ENCODE peak calls at places on chromosome 15, in eight cellular contexts. One of them, this sample, is unnamed.
A peak's percentile ranks its signal among the peaks of the same experiment; 100 is the strongest.

GRCh38 chr15:55606214-55606613 is 18.1 kb upstream of the PYGO1 start:
- DNase-seq in activated CD4-positive, alpha-beta T cell treated with anti-CD3 and anti-CD28 coated beads, Interleukin-2, amount 50 U/mL, for 4 hours: no peak
- DNase-seq in Right ventricle myocardium superior: no peak
- DNase-seq in activated T-helper 9 cell treated with anti-CD3 and anti-CD28 coated beads, Interleukin-2, amount 50 U/mL, for 16 hours: no peak
- DNase-seq in ELF-1: no peak
- DNase-seq in Kasumi-1: no peak
- DNase-seq in fibroblast of the aortic adventitia: no peak
- DNase-seq in hypothalamus: no peak
- DNase-seq in this sample: no peak

GRCh38 chr15:59594493-59594942 is 17.1 kb upstream of the GCNT3 start:
- DNase-seq in Kasumi-1: no peak
- DNase-seq in activated CD4-positive, alpha-beta T cell treated with anti-CD3 and anti-CD28 coated beads, Interleukin-2, amount 50 U/mL, for 4 hours: no peak
- DNase-seq in fibroblast of the aortic adventitia: peak; percentile 74
- DNase-seq in activated T-helper 9 cell treated with anti-CD3 and anti-CD28 coated beads, Interleukin-2, amount 50 U/mL, for 16 hours: no peak
- DNase-seq in hypothalamus: no peak
- DNase-seq in Right ventricle myocardium superior: no peak
- DNase-seq in ELF-1: peak; percentile 10
- DNase-seq in this sample: no peak

GRCh38 chr15:37847776-37848175 is 86.7 kb upstream of the TMCO5A start:
- DNase-seq in activated CD4-positive, alpha-beta T cell treated with anti-CD3 and anti-CD28 coated beads, Interleukin-2, amount 50 U/mL, for 4 hours: no peak
- DNase-seq in activated T-helper 9 cell treated with anti-CD3 and anti-CD28 coated beads, Interleukin-2, amount 50 U/mL, for 16 hours: no peak
- DNase-seq in fibroblast of the aortic adventitia: no peak
- DNase-seq in Kasumi-1: no peak
- DNase-seq in Right ventricle myocardium superior: no peak
- DNase-seq in ELF-1: no peak
- DNase-seq in hypothalamus: no peak
- DNase-seq in this sample: no peak

GRCh38 chr15:48584090-48584831 is 61.2 kb downstream of the FBN1 start:
- DNase-seq in hypothalamus: no peak
- DNase-seq in Kasumi-1: no peak
- DNase-seq in ELF-1: no peak
- DNase-seq in activated CD4-positive, alpha-beta T cell treated with anti-CD3 and anti-CD28 coated beads, Interleukin-2, amount 50 U/mL, for 4 hours: no peak
- DNase-seq in Right ventricle myocardium superior: no peak
- DNase-seq in activated T-helper 9 cell treated with anti-CD3 and anti-CD28 coated beads, Interleukin-2, amount 50 U/mL, for 16 hours: no peak
- DNase-seq in fibroblast of the aortic adventitia: no peak
- DNase-seq in this sample: no peak

GRCh38 chr15:31433101-31433500 is 106.5 kb downstream of the KLF13 start:
- DNase-seq in fibroblast of the aortic adventitia: no peak
- DNase-seq in activated CD4-positive, alpha-beta T cell treated with anti-CD3 and anti-CD28 coated beads, Interleukin-2, amount 50 U/mL, for 4 hours: no peak
- DNase-seq in Right ventricle myocardium superior: no peak
- DNase-seq in Kasumi-1: no peak
- DNase-seq in hypothalamus: no peak
- DNase-seq in ELF-1: no peak
- DNase-seq in activated T-helper 9 cell treated with anti-CD3 and anti-CD28 coated beads, Interleukin-2, amount 50 U/mL, for 16 hours: no peak
- DNase-seq in this sample: no peak

GRCh38 chr15:75739791-75740190 is 27.1 kb upstream of the CSPG4 start:
- DNase-seq in activated T-helper 9 cell treated with anti-CD3 and anti-CD28 coated beads, Interleukin-2, amount 50 U/mL, for 16 hours: no peak
- DNase-seq in hypothalamus: no peak
- DNase-seq in ELF-1: no peak
- DNase-seq in Kasumi-1: no peak
- DNase-seq in Right ventricle myocardium superior: no peak
- DNase-seq in activated CD4-positive, alpha-beta T cell treated with anti-CD3 and anti-CD28 coated beads, Interleukin-2, amount 50 U/mL, for 4 hours: no peak
- DNase-seq in fibroblast of the aortic adventitia: no peak
- DNase-seq in this sample: no peak

GRCh38 chr15:66298803-66299251 is 5.5 kb downstream of the DIS3L start:
- DNase-seq in fibroblast of the aortic adventitia: no peak
- DNase-seq in activated CD4-positive, alpha-beta T cell treated with anti-CD3 and anti-CD28 coated beads, Interleukin-2, amount 50 U/mL, for 4 hours: no peak
- DNase-seq in hypothalamus: no peak
- DNase-seq in activated T-helper 9 cell treated with anti-CD3 and anti-CD28 coated beads, Interleukin-2, amount 50 U/mL, for 16 hours: no peak
- DNase-seq in Kasumi-1: no peak
- DNase-seq in ELF-1: peak; percentile 72
- DNase-seq in Right ventricle myocardium superior: no peak
- DNase-seq in this sample: no peak

GRCh38 chr15:57158997-57159668 is 217.2 kb upstream of the CGNL1 start:
- DNase-seq in ELF-1: no peak
- DNase-seq in hypothalamus: no peak
- DNase-seq in fibroblast of the aortic adventitia: no peak
- DNase-seq in Kasumi-1: no peak
- DNase-seq in activated CD4-positive, alpha-beta T cell treated with anti-CD3 and anti-CD28 coated beads, Interleukin-2, amount 50 U/mL, for 4 hours: no peak
- DNase-seq in Right ventricle myocardium superior: no peak
- DNase-seq in activated T-helper 9 cell treated with anti-CD3 and anti-CD28 coated beads, Interleukin-2, amount 50 U/mL, for 16 hours: no peak
- DNase-seq in this sample: no peak

GRCh38 chr15:36790891-36791290 is 211.5 kb downstream of the CDIN1 start:
- DNase-seq in activated T-helper 9 cell treated with anti-CD3 and anti-CD28 coated beads, Interleukin-2, amount 50 U/mL, for 16 hours: no peak
- DNase-seq in Right ventricle myocardium superior: no peak
- DNase-seq in activated CD4-positive, alpha-beta T cell treated with anti-CD3 and anti-CD28 coated beads, Interleukin-2, amount 50 U/mL, for 4 hours: no peak
- DNase-seq in hypothalamus: no peak
- DNase-seq in Kasumi-1: no peak
- DNase-seq in ELF-1: no peak
- DNase-seq in fibroblast of the aortic adventitia: no peak
- DNase-seq in this sample: no peak

GRCh38 chr15:85531083-85531482 is 150.7 kb downstream of the AKAP13 start:
- DNase-seq in Kasumi-1: no peak
- DNase-seq in ELF-1: no peak
- DNase-seq in fibroblast of the aortic adventitia: no peak
- DNase-seq in activated T-helper 9 cell treated with anti-CD3 and anti-CD28 coated beads, Interleukin-2, amount 50 U/mL, for 16 hours: no peak
- DNase-seq in activated CD4-positive, alpha-beta T cell treated with anti-CD3 and anti-CD28 coated beads, Interleukin-2, amount 50 U/mL, for 4 hours: no peak
- DNase-seq in hypothalamus: no peak
- DNase-seq in Right ventricle myocardium superior: no peak
- DNase-seq in this sample: no peak

GRCh38 chr15:70526221-70526973 is 237.0 kb downstream of the UACA start:
- DNase-seq in hypothalamus: no peak
- DNase-seq in activated T-helper 9 cell treated with anti-CD3 and anti-CD28 coated beads, Interleukin-2, amount 50 U/mL, for 16 hours: no peak
- DNase-seq in activated CD4-positive, alpha-beta T cell treated with anti-CD3 and anti-CD28 coated beads, Interleukin-2, amount 50 U/mL, for 4 hours: no peak
- DNase-seq in fibroblast of the aortic adventitia: peak; percentile 13
- DNase-seq in ELF-1: peak; percentile 46
- DNase-seq in Kasumi-1: no peak
- DNase-seq in Right ventricle myocardium superior: no peak
- DNase-seq in this sample: no peak

GRCh38 chr15:52369030-52369429 is 73.4 kb upstream of the MYO5C start:
- DNase-seq in activated T-helper 9 cell treated with anti-CD3 and anti-CD28 coated beads, Interleukin-2, amount 50 U/mL, for 16 hours: no peak
- DNase-seq in ELF-1: no peak
- DNase-seq in fibroblast of the aortic adventitia: no peak
- DNase-seq in Right ventricle myocardium superior: no peak
- DNase-seq in Kasumi-1: no peak
- DNase-seq in activated CD4-positive, alpha-beta T cell treated with anti-CD3 and anti-CD28 coated beads, Interleukin-2, amount 50 U/mL, for 4 hours: no peak
- DNase-seq in hypothalamus: no peak
- DNase-seq in this sample: no peak

GRCh38 chr15:23038741-23039150 is 623 bp downstream of the TUBGCP5 start:
- DNase-seq in Right ventricle myocardium superior: no peak
- DNase-seq in fibroblast of the aortic adventitia: peak; percentile 62
- DNase-seq in activated CD4-positive, alpha-beta T cell treated with anti-CD3 and anti-CD28 coated beads, Interleukin-2, amount 50 U/mL, for 4 hours: no peak
- DNase-seq in Kasumi-1: no peak
- DNase-seq in ELF-1: no peak
- DNase-seq in activated T-helper 9 cell treated with anti-CD3 and anti-CD28 coated beads, Interleukin-2, amount 50 U/mL, for 16 hours: no peak
- DNase-seq in hypothalamus: no peak
- DNase-seq in this sample: no peak

GRCh38 chr15:99425666-99426301 is 140.0 kb upstream of the MEF2A start:
- DNase-seq in activated T-helper 9 cell treated with anti-CD3 and anti-CD28 coated beads, Interleukin-2, amount 50 U/mL, for 16 hours: no peak
- DNase-seq in ELF-1: peak; percentile 88
- DNase-seq in activated CD4-positive, alpha-beta T cell treated with anti-CD3 and anti-CD28 coated beads, Interleukin-2, amount 50 U/mL, for 4 hours: no peak
- DNase-seq in Right ventricle myocardium superior: peak; percentile 62
- DNase-seq in Kasumi-1: no peak
- DNase-seq in fibroblast of the aortic adventitia: no peak
- DNase-seq in hypothalamus: no peak
- DNase-seq in this sample: peak; percentile 7

GRCh38 chr15:34154725-34155204 is 52.9 kb downstream of the PGBD4 start:
- DNase-seq in ELF-1: no peak
- DNase-seq in Kasumi-1: peak; percentile 33
- DNase-seq in activated CD4-positive, alpha-beta T cell treated with anti-CD3 and anti-CD28 coated beads, Interleukin-2, amount 50 U/mL, for 4 hours: no peak
- DNase-seq in Right ventricle myocardium superior: no peak
- DNase-seq in fibroblast of the aortic adventitia: no peak
- DNase-seq in activated T-helper 9 cell treated with anti-CD3 and anti-CD28 coated beads, Interleukin-2, amount 50 U/mL, for 16 hours: no peak
- DNase-seq in hypothalamus: no peak
- DNase-seq in this sample: no peak

GRCh38 chr15:51172190-51172589 is 77.5 kb upstream of the TNFAIP8L3 start:
- DNase-seq in ELF-1: no peak
- DNase-seq in hypothalamus: no peak
- DNase-seq in Kasumi-1: no peak
- DNase-seq in activated T-helper 9 cell treated with anti-CD3 and anti-CD28 coated beads, Interleukin-2, amount 50 U/mL, for 16 hours: no peak
- DNase-seq in fibroblast of the aortic adventitia: peak; percentile 83
- DNase-seq in activated CD4-positive, alpha-beta T cell treated with anti-CD3 and anti-CD28 coated beads, Interleukin-2, amount 50 U/mL, for 4 hours: no peak
- DNase-seq in Right ventricle myocardium superior: no peak
- DNase-seq in this sample: no peak

GRCh38 chr15:52783191-52783829 is 6.8 kb downstream of the ONECUT1 start:
- DNase-seq in Kasumi-1: no peak
- DNase-seq in ELF-1: peak; percentile 91
- DNase-seq in hypothalamus: no peak
- DNase-seq in fibroblast of the aortic adventitia: no peak
- DNase-seq in Right ventricle myocardium superior: no peak
- DNase-seq in activated CD4-positive, alpha-beta T cell treated with anti-CD3 and anti-CD28 coated beads, Interleukin-2, amount 50 U/mL, for 4 hours: no peak
- DNase-seq in activated T-helper 9 cell treated with anti-CD3 and anti-CD28 coated beads, Interleukin-2, amount 50 U/mL, for 16 hours: no peak
- DNase-seq in this sample: no peak

GRCh38 chr15:74608776-74609175 is 6.9 kb upstream of the CLK3 start:
- DNase-seq in Right ventricle myocardium superior: no peak
- DNase-seq in hypothalamus: no peak
- DNase-seq in ELF-1: no peak
- DNase-seq in Kasumi-1: no peak
- DNase-seq in activated CD4-positive, alpha-beta T cell treated with anti-CD3 and anti-CD28 coated beads, Interleukin-2, amount 50 U/mL, for 4 hours: no peak
- DNase-seq in fibroblast of the aortic adventitia: no peak
- DNase-seq in activated T-helper 9 cell treated with anti-CD3 and anti-CD28 coated beads, Interleukin-2, amount 50 U/mL, for 16 hours: no peak
- DNase-seq in this sample: no peak

GRCh38 chr15:89448825-89449224 is 47.6 kb downstream of the RHCG start:
- DNase-seq in hypothalamus: no peak
- DNase-seq in Kasumi-1: no peak
- DNase-seq in Right ventricle myocardium superior: no peak
- DNase-seq in activated CD4-positive, alpha-beta T cell treated with anti-CD3 and anti-CD28 coated beads, Interleukin-2, amount 50 U/mL, for 4 hours: no peak
- DNase-seq in ELF-1: peak; percentile 90
- DNase-seq in activated T-helper 9 cell treated with anti-CD3 and anti-CD28 coated beads, Interleukin-2, amount 50 U/mL, for 16 hours: no peak
- DNase-seq in fibroblast of the aortic adventitia: peak; percentile 7
- DNase-seq in this sample: no peak

GRCh38 chr15:69522361-69522760 is 69.7 kb downstream of the RPLP1 start:
- DNase-seq in fibroblast of the aortic adventitia: no peak
- DNase-seq in hypothalamus: no peak
- DNase-seq in ELF-1: no peak
- DNase-seq in activated CD4-positive, alpha-beta T cell treated with anti-CD3 and anti-CD28 coated beads, Interleukin-2, amount 50 U/mL, for 4 hours: no peak
- DNase-seq in Kasumi-1: no peak
- DNase-seq in Right ventricle myocardium superior: no peak
- DNase-seq in activated T-helper 9 cell treated with anti-CD3 and anti-CD28 coated beads, Interleukin-2, amount 50 U/mL, for 16 hours: no peak
- DNase-seq in this sample: no peak

GRCh38 chr15:73335026-73335425 is 33.7 kb downstream of the HCN4 start:
- DNase-seq in hypothalamus: no peak
- DNase-seq in activated CD4-positive, alpha-beta T cell treated with anti-CD3 and anti-CD28 coated beads, Interleukin-2, amount 50 U/mL, for 4 hours: no peak
- DNase-seq in Right ventricle myocardium superior: no peak
- DNase-seq in fibroblast of the aortic adventitia: no peak
- DNase-seq in Kasumi-1: no peak
- DNase-seq in activated T-helper 9 cell treated with anti-CD3 and anti-CD28 coated beads, Interleukin-2, amount 50 U/mL, for 16 hours: no peak
- DNase-seq in ELF-1: no peak
- DNase-seq in this sample: no peak

GRCh38 chr15:100544290-100544945 is 15.7 kb upstream of the CERS3 start:
- DNase-seq in activated T-helper 9 cell treated with anti-CD3 and anti-CD28 coated beads, Interleukin-2, amount 50 U/mL, for 16 hours: no peak
- DNase-seq in Right ventricle myocardium superior: no peak
- DNase-seq in fibroblast of the aortic adventitia: no peak
- DNase-seq in hypothalamus: no peak
- DNase-seq in Kasumi-1: no peak
- DNase-seq in ELF-1: no peak
- DNase-seq in activated CD4-positive, alpha-beta T cell treated with anti-CD3 and anti-CD28 coated beads, Interleukin-2, amount 50 U/mL, for 4 hours: no peak
- DNase-seq in this sample: no peak

GRCh38 chr15:64507293-64507802 is 47.0 kb downstream of the ZNF609 start:
- DNase-seq in Kasumi-1: peak; percentile 92
- DNase-seq in activated CD4-positive, alpha-beta T cell treated with anti-CD3 and anti-CD28 coated beads, Interleukin-2, amount 50 U/mL, for 4 hours: peak; percentile 35
- DNase-seq in Right ventricle myocardium superior: peak; percentile 85
- DNase-seq in activated T-helper 9 cell treated with anti-CD3 and anti-CD28 coated beads, Interleukin-2, amount 50 U/mL, for 16 hours: no peak
- DNase-seq in ELF-1: peak; percentile 56
- DNase-seq in fibroblast of the aortic adventitia: peak; percentile 95
- DNase-seq in hypothalamus: no peak
- DNase-seq in this sample: peak; percentile 80

GRCh38 chr15:82625136-82625535 is 22.0 kb downstream of the CPEB1 start:
- DNase-seq in hypothalamus: no peak
- DNase-seq in activated T-helper 9 cell treated with anti-CD3 and anti-CD28 coated beads, Interleukin-2, amount 50 U/mL, for 16 hours: no peak
- DNase-seq in fibroblast of the aortic adventitia: no peak
- DNase-seq in activated CD4-positive, alpha-beta T cell treated with anti-CD3 and anti-CD28 coated beads, Interleukin-2, amount 50 U/mL, for 4 hours: no peak
- DNase-seq in ELF-1: no peak
- DNase-seq in Right ventricle myocardium superior: no peak
- DNase-seq in Kasumi-1: no peak
- DNase-seq in this sample: no peak

GRCh38 chr15:39127925-39128617 is 452.8 kb upstream of the THBS1 start:
- DNase-seq in hypothalamus: no peak
- DNase-seq in ELF-1: peak; percentile 46
- DNase-seq in Kasumi-1: no peak
- DNase-seq in fibroblast of the aortic adventitia: peak; percentile 99
- DNase-seq in Right ventricle myocardium superior: no peak
- DNase-seq in activated T-helper 9 cell treated with anti-CD3 and anti-CD28 coated beads, Interleukin-2, amount 50 U/mL, for 16 hours: no peak
- DNase-seq in activated CD4-positive, alpha-beta T cell treated with anti-CD3 and anti-CD28 coated beads, Interleukin-2, amount 50 U/mL, for 4 hours: no peak
- DNase-seq in this sample: no peak

GRCh38 chr15:45347989-45348388 is 30.4 kb downstream of the GATM start:
- DNase-seq in activated T-helper 9 cell treated with anti-CD3 and anti-CD28 coated beads, Interleukin-2, amount 50 U/mL, for 16 hours: no peak
- DNase-seq in Right ventricle myocardium superior: no peak
- DNase-seq in activated CD4-positive, alpha-beta T cell treated with anti-CD3 and anti-CD28 coated beads, Interleukin-2, amount 50 U/mL, for 4 hours: no peak
- DNase-seq in hypothalamus: no peak
- DNase-seq in fibroblast of the aortic adventitia: no peak
- DNase-seq in Kasumi-1: no peak
- DNase-seq in ELF-1: no peak
- DNase-seq in this sample: no peak

GRCh38 chr15:68699881-68700394 is 120.8 kb downstream of the ANP32A start:
- DNase-seq in hypothalamus: no peak
- DNase-seq in activated CD4-positive, alpha-beta T cell treated with anti-CD3 and anti-CD28 coated beads, Interleukin-2, amount 50 U/mL, for 4 hours: no peak
- DNase-seq in activated T-helper 9 cell treated with anti-CD3 and anti-CD28 coated beads, Interleukin-2, amount 50 U/mL, for 16 hours: no peak
- DNase-seq in fibroblast of the aortic adventitia: no peak
- DNase-seq in Right ventricle myocardium superior: peak; percentile 63
- DNase-seq in Kasumi-1: no peak
- DNase-seq in ELF-1: no peak
- DNase-seq in this sample: peak; percentile 61

GRCh38 chr15:68278345-68279217 is 1.0 kb downstream of the FEM1B start:
- DNase-seq in ELF-1: no peak
- DNase-seq in Kasumi-1: peak; percentile 47
- DNase-seq in activated T-helper 9 cell treated with anti-CD3 and anti-CD28 coated beads, Interleukin-2, amount 50 U/mL, for 16 hours: no peak
- DNase-seq in Right ventricle myocardium superior: no peak
- DNase-seq in activated CD4-positive, alpha-beta T cell treated with anti-CD3 and anti-CD28 coated beads, Interleukin-2, amount 50 U/mL, for 4 hours: peak; percentile 69
- DNase-seq in fibroblast of the aortic adventitia: peak; percentile 47
- DNase-seq in hypothalamus: no peak
- DNase-seq in this sample: peak; percentile 71

GRCh38 chr15:70236306-70237103 is 138.8 kb upstream of the TLE3 start:
- DNase-seq in hypothalamus: no peak
- DNase-seq in activated CD4-positive, alpha-beta T cell treated with anti-CD3 and anti-CD28 coated beads, Interleukin-2, amount 50 U/mL, for 4 hours: no peak
- DNase-seq in activated T-helper 9 cell treated with anti-CD3 and anti-CD28 coated beads, Interleukin-2, amount 50 U/mL, for 16 hours: no peak
- DNase-seq in Right ventricle myocardium superior: no peak
- DNase-seq in ELF-1: no peak
- DNase-seq in Kasumi-1: no peak
- DNase-seq in fibroblast of the aortic adventitia: peak; percentile 16
- DNase-seq in this sample: no peak

GRCh38 chr15:43516801-43517353 is 531 bp upstream of the MAP1A start:
- DNase-seq in Kasumi-1: no peak
- DNase-seq in activated T-helper 9 cell treated with anti-CD3 and anti-CD28 coated beads, Interleukin-2, amount 50 U/mL, for 16 hours: no peak
- DNase-seq in hypothalamus: no peak
- DNase-seq in ELF-1: peak; percentile 21
- DNase-seq in activated CD4-positive, alpha-beta T cell treated with anti-CD3 and anti-CD28 coated beads, Interleukin-2, amount 50 U/mL, for 4 hours: no peak
- DNase-seq in Right ventricle myocardium superior: no peak
- DNase-seq in fibroblast of the aortic adventitia: peak; percentile 63
- DNase-seq in this sample: no peak

GRCh38 chr15:29676961-29677402 is 145.3 kb downstream of the TJP1 start:
- DNase-seq in ELF-1: peak; percentile 40
- DNase-seq in activated CD4-positive, alpha-beta T cell treated with anti-CD3 and anti-CD28 coated beads, Interleukin-2, amount 50 U/mL, for 4 hours: no peak
- DNase-seq in Right ventricle myocardium superior: no peak
- DNase-seq in Kasumi-1: no peak
- DNase-seq in fibroblast of the aortic adventitia: peak; percentile 45
- DNase-seq in hypothalamus: no peak
- DNase-seq in activated T-helper 9 cell treated with anti-CD3 and anti-CD28 coated beads, Interleukin-2, amount 50 U/mL, for 16 hours: no peak
- DNase-seq in this sample: no peak

GRCh38 chr15:71518661-71519060 is 291.7 kb upstream of the NR2E3 start:
- DNase-seq in ELF-1: no peak
- DNase-seq in hypothalamus: no peak
- DNase-seq in activated T-helper 9 cell treated with anti-CD3 and anti-CD28 coated beads, Interleukin-2, amount 50 U/mL, for 16 hours: no peak
- DNase-seq in Kasumi-1: no peak
- DNase-seq in fibroblast of the aortic adventitia: no peak
- DNase-seq in activated CD4-positive, alpha-beta T cell treated with anti-CD3 and anti-CD28 coated beads, Interleukin-2, amount 50 U/mL, for 4 hours: no peak
- DNase-seq in Right ventricle myocardium superior: no peak
- DNase-seq in this sample: no peak

GRCh38 chr15:96123630-96124187 is 206.8 kb upstream of the NR2F2 start:
- DNase-seq in fibroblast of the aortic adventitia: no peak
- DNase-seq in Kasumi-1: no peak
- DNase-seq in Right ventricle myocardium superior: no peak
- DNase-seq in ELF-1: no peak
- DNase-seq in activated CD4-positive, alpha-beta T cell treated with anti-CD3 and anti-CD28 coated beads, Interleukin-2, amount 50 U/mL, for 4 hours: no peak
- DNase-seq in activated T-helper 9 cell treated with anti-CD3 and anti-CD28 coated beads, Interleukin-2, amount 50 U/mL, for 16 hours: no peak
- DNase-seq in hypothalamus: no peak
- DNase-seq in this sample: no peak

GRCh38 chr15:61449306-61449705 is 220.2 kb upstream of the RORA start:
- DNase-seq in activated T-helper 9 cell treated with anti-CD3 and anti-CD28 coated beads, Interleukin-2, amount 50 U/mL, for 16 hours: no peak
- DNase-seq in Right ventricle myocardium superior: no peak
- DNase-seq in activated CD4-positive, alpha-beta T cell treated with anti-CD3 and anti-CD28 coated beads, Interleukin-2, amount 50 U/mL, for 4 hours: no peak
- DNase-seq in hypothalamus: no peak
- DNase-seq in ELF-1: peak; percentile 36
- DNase-seq in fibroblast of the aortic adventitia: no peak
- DNase-seq in Kasumi-1: no peak
- DNase-seq in this sample: no peak

This sample was measured in WERI-Rb-1.